ENCODE peak calls at places on chromosomes 2 and 18, in five cellular contexts. One of them, this sample, is unnamed.
A peak's percentile ranks its signal among the peaks of the same experiment; 100 is the strongest.

GRCh38 chr2:174636979-174637378 is 39.4 kb upstream of the WIPF1 start:
- DNase-seq in GM23338: peak; percentile 16
- DNase-seq in HepG2: no peak
- DNase-seq in K562: no peak
- DNase-seq in GM12878: no peak
- DNase-seq in this sample: no peak

GRCh38 chr2:101418704-101419663 is 31.7 kb upstream of the CREG2 start:
- DNase-seq in GM23338: peak; percentile 84
- DNase-seq in HepG2: peak; percentile 71
- DNase-seq in K562: peak; percentile 67
- DNase-seq in GM12878: no peak
- DNase-seq in this sample: peak; percentile 53

GRCh38 chr2:70777450-70777849 is 9.4 kb upstream of the ADD2 start:
- DNase-seq in GM23338: no peak
- DNase-seq in HepG2: no peak
- DNase-seq in K562: no peak
- DNase-seq in GM12878: no peak
- DNase-seq in this sample: no peak

GRCh38 chr2:241813080-241813805 is 4.2 kb downstream of the NEU4 start:
- DNase-seq in GM23338: no peak
- DNase-seq in HepG2: no peak
- DNase-seq in K562: no peak
- DNase-seq in GM12878: no peak
- DNase-seq in this sample: no peak

GRCh38 chr2:198518935-198519334 is 714.5 kb downstream of the PLCL1 start:
- DNase-seq in GM23338: no peak
- DNase-seq in HepG2: no peak
- DNase-seq in K562: no peak
- DNase-seq in GM12878: no peak
- DNase-seq in this sample: no peak

GRCh38 chr2:188902906-188903305 is 71.3 kb upstream of the COL3A1 start:
- DNase-seq in GM23338: no peak
- DNase-seq in HepG2: no peak
- DNase-seq in K562: no peak
- DNase-seq in GM12878: no peak
- DNase-seq in this sample: no peak

GRCh38 chr2:25041307-25041927 is 459 bp upstream of the EFR3B start:
- DNase-seq in GM23338: peak; percentile 94
- DNase-seq in HepG2: peak; percentile 71
- DNase-seq in K562: peak; percentile 15
- DNase-seq in GM12878: no peak
- DNase-seq in this sample: peak; percentile 87

GRCh38 chr2:179861027-179861776 is at the start of gene ZNF385B:
- DNase-seq in GM23338: peak; percentile 74
- DNase-seq in HepG2: no peak
- DNase-seq in K562: no peak
- DNase-seq in GM12878: no peak
- DNase-seq in this sample: no peak

GRCh38 chr2:124778076-124778475 is 753.0 kb downstream of the CNTNAP5 start:
- DNase-seq in GM23338: no peak
- DNase-seq in HepG2: no peak
- DNase-seq in K562: no peak
- DNase-seq in GM12878: no peak
- DNase-seq in this sample: no peak

DNA sequence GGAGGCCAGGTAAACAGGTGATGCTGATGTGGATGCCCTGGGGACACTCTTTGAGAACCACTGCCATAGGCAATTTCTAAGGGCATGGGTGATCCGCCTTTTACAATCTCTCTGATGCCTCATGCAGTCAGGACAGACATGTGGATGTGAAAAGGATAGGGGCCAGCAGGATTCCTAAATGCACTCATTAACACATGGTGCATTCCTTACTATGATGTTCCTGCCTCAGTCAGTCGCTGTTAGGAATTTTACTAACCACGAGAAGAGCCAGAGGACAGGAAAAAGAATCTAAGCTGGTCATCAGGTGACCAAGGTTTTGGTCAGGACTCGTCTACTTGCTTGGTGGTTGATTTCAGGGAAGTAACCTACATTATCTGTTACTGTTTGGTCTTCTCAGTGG is 191.0 kb downstream of the ARL4C start:
- DNase-seq in GM23338: no peak
- DNase-seq in HepG2: no peak
- DNase-seq in K562: no peak
- DNase-seq in GM12878: no peak
- DNase-seq in this sample: no peak
- TF ChIP-seq JUNB in GM23338: no peak
- TF ChIP-seq JUNB in HepG2: no peak
- TF ChIP-seq JUNB in K562: no peak
- TF ChIP-seq JUNB in GM12878: no peak
- TF ChIP-seq JUNB in this sample: no peak

GRCh38 chr2:152738438-152738837 is 20.0 kb downstream of the ARL6IP6 start:
- DNase-seq in GM23338: no peak
- DNase-seq in HepG2: no peak
- DNase-seq in K562: no peak
- DNase-seq in GM12878: no peak
- DNase-seq in this sample: no peak

GRCh38 chr2:152743004-152743403 is 24.6 kb downstream of the ARL6IP6 start:
- DNase-seq in GM23338: peak; percentile 43
- DNase-seq in HepG2: peak; percentile 46
- DNase-seq in K562: peak; percentile 15
- DNase-seq in GM12878: no peak
- DNase-seq in this sample: peak; percentile 34

DNA sequence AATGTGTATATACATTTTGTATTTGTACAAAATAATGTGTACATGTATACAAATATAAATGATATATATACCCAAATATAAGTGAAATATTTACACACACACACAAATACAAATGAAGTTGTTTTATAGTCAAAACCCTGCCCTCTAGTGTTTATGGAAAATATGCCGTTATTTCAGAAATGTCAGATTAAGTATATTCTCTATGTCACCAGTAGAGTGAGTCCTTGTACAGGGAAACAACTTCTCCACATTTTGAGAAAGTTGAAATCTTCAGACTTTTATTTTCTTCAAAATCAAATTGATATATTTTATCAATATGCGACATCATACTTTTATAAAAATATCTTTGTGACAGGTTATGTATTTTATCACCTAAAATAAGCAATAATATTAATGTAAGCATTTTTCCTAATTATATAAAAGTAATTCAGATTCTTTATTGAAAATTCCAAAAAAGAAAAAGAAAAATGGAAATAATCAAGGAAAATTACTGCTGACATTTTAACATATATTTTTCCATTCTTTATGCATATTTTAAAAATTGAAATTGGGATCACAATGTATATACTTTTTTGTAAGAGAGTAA is 22.4 kb downstream of the ARL6IP6 start:
- DNase-seq in GM23338: peak; percentile 55
- DNase-seq in HepG2: peak; percentile 71
- DNase-seq in K562: peak; percentile 61
- DNase-seq in GM12878: no peak
- DNase-seq in this sample: peak; percentile 26
- TF ChIP-seq JUNB in GM23338: no peak
- TF ChIP-seq JUNB in HepG2: no peak
- TF ChIP-seq JUNB in K562: no peak
- TF ChIP-seq JUNB in GM12878: no peak
- TF ChIP-seq JUNB in this sample: no peak

GRCh38 chr2:61183815-61184214 is 21.8 kb downstream of the C2orf74 start:
- DNase-seq in GM23338: no peak
- DNase-seq in HepG2: no peak
- DNase-seq in K562: no peak
- DNase-seq in GM12878: no peak
- DNase-seq in this sample: no peak

GRCh38 chr2:61180686-61181085 is 18.7 kb downstream of the C2orf74 start:
- DNase-seq in GM23338: no peak
- DNase-seq in HepG2: no peak
- DNase-seq in K562: no peak
- DNase-seq in GM12878: no peak
- DNase-seq in this sample: no peak

GRCh38 chr2:61182059-61182383 is 20.0 kb downstream of the C2orf74 start:
- DNase-seq in GM23338: no peak
- DNase-seq in HepG2: no peak
- DNase-seq in K562: no peak
- DNase-seq in GM12878: no peak
- DNase-seq in this sample: no peak

GRCh38 chr2:61179701-61180639 is 18.0 kb downstream of the C2orf74 start:
- DNase-seq in GM23338: peak; percentile 10
- DNase-seq in HepG2: no peak
- DNase-seq in K562: no peak
- DNase-seq in GM12878: no peak
- DNase-seq in this sample: no peak

GRCh38 chr2:61181382-61182058 is 19.5 kb downstream of the C2orf74 start:
- DNase-seq in GM23338: no peak
- DNase-seq in HepG2: no peak
- DNase-seq in K562: no peak
- DNase-seq in GM12878: no peak
- DNase-seq in this sample: no peak
- TF ChIP-seq JUNB in GM23338: no peak
- TF ChIP-seq JUNB in HepG2: no peak
- TF ChIP-seq JUNB in K562: no peak
- TF ChIP-seq JUNB in GM12878: no peak
- TF ChIP-seq JUNB in this sample: no peak

DNA sequence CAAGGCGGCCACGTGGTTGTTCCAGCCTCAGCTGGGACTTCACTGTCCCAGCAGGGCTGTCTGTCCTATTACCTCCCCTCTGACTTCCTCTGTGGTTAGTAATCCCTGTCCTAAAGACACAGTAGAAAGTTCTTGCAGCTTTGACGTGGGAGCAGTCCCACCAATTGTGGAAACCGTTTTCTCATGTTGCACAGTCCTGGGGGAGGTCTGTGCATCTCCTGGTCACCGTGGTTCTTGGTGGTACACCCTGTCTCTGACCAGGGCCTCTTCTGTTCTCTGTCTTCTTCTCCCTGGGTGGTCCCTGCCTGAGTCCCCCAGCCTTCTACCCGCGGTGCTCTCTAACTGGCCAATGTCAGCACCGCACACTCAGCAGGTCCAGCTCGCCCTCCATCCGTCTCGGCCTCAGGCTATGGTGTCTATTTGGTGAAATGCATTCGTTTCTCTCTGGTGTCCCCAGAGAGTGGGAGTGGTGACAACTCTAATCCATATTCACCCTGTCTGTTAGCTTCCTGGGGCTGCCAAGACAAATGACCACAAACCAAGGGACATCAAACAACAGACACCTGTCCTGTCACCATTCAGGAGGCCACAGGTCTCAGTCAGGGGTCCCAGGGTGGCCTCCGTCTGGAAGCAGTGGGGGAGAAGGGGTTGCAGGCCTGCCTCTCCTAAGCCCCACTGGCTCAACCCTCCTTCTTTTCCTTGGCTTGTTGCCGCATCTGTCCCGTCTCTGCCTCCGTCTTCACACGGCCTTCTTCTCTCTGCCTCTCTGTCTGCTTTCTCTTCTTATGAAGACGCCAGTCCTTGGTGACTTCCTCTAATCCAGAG is 99.8 kb downstream of the SH3BP4 start:
- DNase-seq in GM23338: no peak
- DNase-seq in HepG2: no peak
- DNase-seq in K562: no peak
- DNase-seq in GM12878: no peak
- DNase-seq in this sample: no peak
- TF ChIP-seq JUNB in GM23338: no peak
- TF ChIP-seq JUNB in HepG2: no peak
- TF ChIP-seq JUNB in K562: no peak
- TF ChIP-seq JUNB in GM12878: no peak
- TF ChIP-seq JUNB in this sample: no peak

DNA sequence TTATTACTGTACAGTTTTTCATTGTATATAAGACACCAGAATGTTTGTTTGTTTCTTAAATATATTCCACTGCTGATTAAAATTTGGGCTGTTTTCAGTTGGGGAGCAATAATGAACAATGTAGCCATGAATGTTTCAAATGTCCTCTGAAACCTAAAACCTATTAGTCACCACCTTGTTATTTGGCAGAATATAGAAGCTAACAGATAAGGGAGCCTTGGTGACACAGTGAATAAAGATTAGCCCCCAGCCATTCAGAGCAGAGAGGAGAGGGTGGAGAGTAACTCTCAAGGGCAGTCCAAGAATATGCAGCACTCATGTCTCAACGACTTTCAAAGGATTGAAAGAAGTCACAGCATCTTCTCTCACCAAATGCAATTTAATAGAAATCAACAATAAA is 43.1 kb upstream of the ATP8B1 start:
- DNase-seq in GM23338: no peak
- DNase-seq in HepG2: no peak
- DNase-seq in K562: peak; percentile 78
- DNase-seq in GM12878: no peak
- DNase-seq in this sample: peak; percentile 62
- TF ChIP-seq JUNB in GM23338: no peak
- TF ChIP-seq JUNB in HepG2: no peak
- TF ChIP-seq JUNB in K562: no peak
- TF ChIP-seq JUNB in GM12878: no peak
- TF ChIP-seq JUNB in this sample: no peak

This sample was measured in A549.